ENCODE peak calls at places on chromosome 3, in seven cellular contexts. One of them, this sample, is unnamed.

GRCh38 chr3:45979378-45979777 is 16.2 kb downstream of the FYCO1 start:
- DNase-seq in ovary: no peak
- DNase-seq in spleen: no peak
- DNase-seq in CD14-positive monocyte: no peak
- DNase-seq in stomach: no peak
- DNase-seq in lower lobe of right lung: no peak
- DNase-seq in AG04450: no peak
- DNase-seq in this sample: no peak

GRCh38 chr3:188092648-188093047 is 61.3 kb upstream of the LPP start:
- DNase-seq in ovary: no peak
- DNase-seq in spleen: no peak
- DNase-seq in CD14-positive monocyte: no peak
- DNase-seq in stomach: no peak
- DNase-seq in lower lobe of right lung: no peak
- DNase-seq in AG04450: no peak
- DNase-seq in this sample: no peak

GRCh38 chr3:133037440-133037839 is 751 bp upstream of the TMEM108 start:
- DNase-seq in ovary: no peak
- DNase-seq in spleen: no peak
- DNase-seq in CD14-positive monocyte: no peak
- DNase-seq in stomach: no peak
- DNase-seq in lower lobe of right lung: peak; percentile 78
- DNase-seq in AG04450: no peak
- DNase-seq in this sample: peak; percentile 10

GRCh38 chr3:123278446-123278845 is 76.7 kb downstream of the SEC22A start:
- DNase-seq in ovary: no peak
- DNase-seq in spleen: no peak
- DNase-seq in CD14-positive monocyte: no peak
- DNase-seq in stomach: no peak
- DNase-seq in lower lobe of right lung: no peak
- DNase-seq in AG04450: no peak
- DNase-seq in this sample: no peak

GRCh38 chr3:113947372-113948014 is at the start of gene ZDHHC23:
- DNase-seq in ovary: peak; percentile 80
- DNase-seq in spleen: peak; percentile 92
- DNase-seq in CD14-positive monocyte: no peak
- DNase-seq in stomach: peak; percentile 92
- DNase-seq in lower lobe of right lung: peak; percentile 88
- DNase-seq in AG04450: no peak
- DNase-seq in this sample: peak; percentile 88

GRCh38 chr3:103056953-103057450 is 622.2 kb downstream of the ZPLD1 start:
- DNase-seq in ovary: no peak
- DNase-seq in spleen: no peak
- DNase-seq in CD14-positive monocyte: no peak
- DNase-seq in stomach: no peak
- DNase-seq in lower lobe of right lung: no peak
- DNase-seq in AG04450: no peak
- DNase-seq in this sample: no peak

GRCh38 chr3:67030785-67031740 is 33.0 kb downstream of the KBTBD8 start:
- DNase-seq in ovary: no peak
- DNase-seq in spleen: no peak
- DNase-seq in CD14-positive monocyte: no peak
- DNase-seq in stomach: no peak
- DNase-seq in lower lobe of right lung: no peak
- DNase-seq in AG04450: no peak
- DNase-seq in this sample: no peak

GRCh38 chr3:101619734-101620133 is 45.8 kb downstream of the PCNP start:
- DNase-seq in ovary: no peak
- DNase-seq in spleen: no peak
- DNase-seq in CD14-positive monocyte: no peak
- DNase-seq in stomach: no peak
- DNase-seq in lower lobe of right lung: no peak
- DNase-seq in AG04450: no peak
- DNase-seq in this sample: no peak

GRCh38 chr3:172258616-172259015 is 189.6 kb downstream of the GHSR start:
- DNase-seq in ovary: no peak
- DNase-seq in spleen: no peak
- DNase-seq in CD14-positive monocyte: no peak
- DNase-seq in stomach: no peak
- DNase-seq in lower lobe of right lung: no peak
- DNase-seq in AG04450: no peak
- DNase-seq in this sample: no peak

DNA sequence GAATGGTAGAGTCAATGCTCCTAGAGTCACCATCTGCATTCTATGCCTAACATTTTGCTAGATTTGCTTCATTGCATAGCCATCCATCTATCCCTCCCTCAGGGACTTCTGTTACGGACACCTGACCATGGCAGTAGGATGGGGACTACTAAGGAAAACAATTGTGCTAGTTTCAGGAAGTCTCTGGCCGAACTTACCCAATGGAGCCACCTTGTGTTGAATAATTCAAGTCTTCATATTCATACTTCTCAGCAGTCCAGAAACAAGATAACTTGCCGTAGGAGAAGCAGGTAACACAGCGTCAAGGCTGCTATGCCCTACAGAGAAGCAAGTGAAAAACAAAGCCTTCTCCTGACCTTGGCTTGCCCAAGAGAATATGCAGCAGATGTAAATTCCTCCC is 685.3 kb downstream of the GRM7 start:
- DNase-seq in ovary: no peak
- DNase-seq in spleen: no peak
- DNase-seq in CD14-positive monocyte: no peak
- DNase-seq in stomach: peak; percentile 31
- DNase-seq in lower lobe of right lung: no peak
- DNase-seq in AG04450: no peak
- DNase-seq in this sample: no peak
- TF ChIP-seq CTCF in ovary: no peak
- TF ChIP-seq CTCF in spleen: no peak
- TF ChIP-seq CTCF in CD14-positive monocyte: no peak
- TF ChIP-seq CTCF in stomach: no peak
- TF ChIP-seq CTCF in lower lobe of right lung: peak; percentile 28
- TF ChIP-seq CTCF in AG04450: no peak
- TF ChIP-seq CTCF in this sample: no peak

GRCh38 chr3:52299815-52300611 is 12.4 kb downstream of the GLYCTK start:
- DNase-seq in ovary: peak; percentile 83
- DNase-seq in spleen: no peak
- DNase-seq in CD14-positive monocyte: peak; percentile 69
- DNase-seq in stomach: peak; percentile 62
- DNase-seq in lower lobe of right lung: peak; percentile 64
- DNase-seq in AG04450: no peak
- DNase-seq in this sample: peak; percentile 41
- TF ChIP-seq CTCF in ovary: no peak
- TF ChIP-seq CTCF in spleen: peak; percentile 52
- TF ChIP-seq CTCF in CD14-positive monocyte: peak; percentile 46
- TF ChIP-seq CTCF in stomach: peak; percentile 15
- TF ChIP-seq CTCF in lower lobe of right lung: peak; percentile 28
- TF ChIP-seq CTCF in AG04450: peak; percentile 14
- TF ChIP-seq CTCF in this sample: no peak

GRCh38 chr3:55630280-55630920 is 143.3 kb upstream of the WNT5A start:
- DNase-seq in ovary: no peak
- DNase-seq in spleen: no peak
- DNase-seq in CD14-positive monocyte: no peak
- DNase-seq in stomach: no peak
- DNase-seq in lower lobe of right lung: no peak
- DNase-seq in AG04450: no peak
- DNase-seq in this sample: no peak

GRCh38 chr3:55629432-55629831 is 142.3 kb upstream of the WNT5A start:
- DNase-seq in ovary: peak; percentile 69
- DNase-seq in spleen: no peak
- DNase-seq in CD14-positive monocyte: no peak
- DNase-seq in stomach: peak; percentile 83
- DNase-seq in lower lobe of right lung: peak; percentile 62
- DNase-seq in AG04450: no peak
- DNase-seq in this sample: no peak

GRCh38 chr3:55630921-55631299 is 143.8 kb upstream of the WNT5A start:
- DNase-seq in ovary: no peak
- DNase-seq in spleen: no peak
- DNase-seq in CD14-positive monocyte: no peak
- DNase-seq in stomach: no peak
- DNase-seq in lower lobe of right lung: no peak
- DNase-seq in AG04450: no peak
- DNase-seq in this sample: no peak

GRCh38 chr3:55633333-55633732 is 146.2 kb upstream of the WNT5A start:
- DNase-seq in ovary: no peak
- DNase-seq in spleen: no peak
- DNase-seq in CD14-positive monocyte: no peak
- DNase-seq in stomach: no peak
- DNase-seq in lower lobe of right lung: no peak
- DNase-seq in AG04450: no peak
- DNase-seq in this sample: no peak

DNA sequence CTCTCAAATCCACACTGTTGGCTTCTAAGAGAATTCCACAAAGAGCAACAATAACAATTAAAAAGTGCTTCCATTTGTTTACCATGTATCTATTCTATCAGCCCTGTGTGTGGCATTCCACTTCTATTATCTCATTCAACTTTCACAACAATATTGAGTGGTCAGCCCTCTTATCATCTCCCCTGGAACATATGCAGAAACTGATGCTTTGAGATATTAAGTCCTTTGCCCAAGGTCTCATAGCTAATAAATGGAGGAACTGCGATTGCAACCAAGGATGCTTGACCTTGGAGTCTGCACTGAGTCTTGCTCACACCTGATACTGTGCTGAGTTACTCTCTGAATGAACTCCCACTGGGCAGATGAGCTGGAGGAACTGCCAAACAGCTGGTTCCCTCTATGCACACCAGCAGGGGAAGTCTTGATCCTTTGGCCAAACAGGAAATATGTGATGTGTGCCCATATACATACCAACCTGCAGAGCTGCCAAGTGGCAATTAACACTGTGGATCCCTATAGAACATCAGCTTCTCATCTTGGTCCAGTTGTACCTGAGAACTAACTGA is 144.7 kb upstream of the WNT5A start:
- DNase-seq in ovary: no peak
- DNase-seq in spleen: no peak
- DNase-seq in CD14-positive monocyte: no peak
- DNase-seq in stomach: no peak
- DNase-seq in lower lobe of right lung: no peak
- DNase-seq in AG04450: no peak
- DNase-seq in this sample: no peak
- TF ChIP-seq CTCF in ovary: no peak
- TF ChIP-seq CTCF in spleen: no peak
- TF ChIP-seq CTCF in CD14-positive monocyte: no peak
- TF ChIP-seq CTCF in stomach: no peak
- TF ChIP-seq CTCF in lower lobe of right lung: no peak
- TF ChIP-seq CTCF in AG04450: no peak
- TF ChIP-seq CTCF in this sample: no peak

GRCh38 chr3:61894988-61895935 is 333.9 kb downstream of the PTPRG start:
- DNase-seq in ovary: no peak
- DNase-seq in spleen: no peak
- DNase-seq in CD14-positive monocyte: no peak
- DNase-seq in stomach: peak; percentile 80
- DNase-seq in lower lobe of right lung: no peak
- DNase-seq in AG04450: peak; percentile 58
- DNase-seq in this sample: peak; percentile 68
- TF ChIP-seq CTCF in ovary: no peak
- TF ChIP-seq CTCF in spleen: no peak
- TF ChIP-seq CTCF in CD14-positive monocyte: no peak
- TF ChIP-seq CTCF in stomach: no peak
- TF ChIP-seq CTCF in lower lobe of right lung: no peak
- TF ChIP-seq CTCF in AG04450: no peak
- TF ChIP-seq CTCF in this sample: no peak

This sample was measured in GM20000.